ENCODE peak calls at places on chromosomes 11 and 22, in six cellular contexts. One of them, this sample, is unnamed.

GRCh38 chr22:50289151-50289941 is 18.1 kb downstream of the PLXNB2 start:
- DNase-seq in activated T-helper 1 cell treated with anti-CD3 and anti-CD28 coated beads, Interleukin-12 subunit alpha, Interleukin-12 subunit beta, Interleukin-2, Interleukin-4 antibody, amounts not matched to agents 30 ng/mL and 10 ng/mL and 1 ng/mL, durations not matched to agents 14 hours and 24 hours and 36 hours: no peak
- DNase-seq in endothelial cell: no peak
- DNase-seq in lower lobe of right lung: no peak
- DNase-seq in tibial nerve: no peak
- DNase-seq in activated naive CD4-positive, alpha-beta T cell treated with anti-CD3 and anti-CD28 coated beads, Interleukin-2, amount 50 U/mL, for 72 hours: no peak
- DNase-seq in this sample: no peak

GRCh38 chr11:128355558-128355957 is 231.8 kb downstream of the ETS1 start:
- DNase-seq in activated T-helper 1 cell treated with anti-CD3 and anti-CD28 coated beads, Interleukin-12 subunit alpha, Interleukin-12 subunit beta, Interleukin-2, Interleukin-4 antibody, amounts not matched to agents 30 ng/mL and 10 ng/mL and 1 ng/mL, durations not matched to agents 14 hours and 24 hours and 36 hours: no peak
- DNase-seq in endothelial cell: no peak
- DNase-seq in lower lobe of right lung: no peak
- DNase-seq in activated naive CD4-positive, alpha-beta T cell treated with anti-CD3 and anti-CD28 coated beads, Interleukin-2, amount 50 U/mL, for 72 hours: no peak
- DNase-seq in tibial nerve: no peak
- DNase-seq in this sample: no peak

GRCh38 chr11:125784678-125785077 is 3.2 kb upstream of the PATE3 start:
- DNase-seq in activated naive CD4-positive, alpha-beta T cell treated with anti-CD3 and anti-CD28 coated beads, Interleukin-2, amount 50 U/mL, for 72 hours: no peak
- DNase-seq in tibial nerve: no peak
- DNase-seq in lower lobe of right lung: no peak
- DNase-seq in endothelial cell: no peak
- DNase-seq in activated T-helper 1 cell treated with anti-CD3 and anti-CD28 coated beads, Interleukin-12 subunit alpha, Interleukin-12 subunit beta, Interleukin-2, Interleukin-4 antibody, amounts not matched to agents 30 ng/mL and 10 ng/mL and 1 ng/mL, durations not matched to agents 14 hours and 24 hours and 36 hours: no peak
- DNase-seq in this sample: no peak

GRCh38 chr11:128451651-128452470 is 135.5 kb downstream of the ETS1 start:
- DNase-seq in lower lobe of right lung: peak
- DNase-seq in activated T-helper 1 cell treated with anti-CD3 and anti-CD28 coated beads, Interleukin-12 subunit alpha, Interleukin-12 subunit beta, Interleukin-2, Interleukin-4 antibody, amounts not matched to agents 30 ng/mL and 10 ng/mL and 1 ng/mL, durations not matched to agents 14 hours and 24 hours and 36 hours: no peak
- DNase-seq in endothelial cell: no peak
- DNase-seq in tibial nerve: peak
- DNase-seq in activated naive CD4-positive, alpha-beta T cell treated with anti-CD3 and anti-CD28 coated beads, Interleukin-2, amount 50 U/mL, for 72 hours: no peak
- DNase-seq in this sample: no peak

GRCh38 chr11:9972917-9973504 is 309.1 kb downstream of the SWAP70 start:
- DNase-seq in tibial nerve: peak
- DNase-seq in endothelial cell: peak
- DNase-seq in lower lobe of right lung: no peak
- DNase-seq in activated naive CD4-positive, alpha-beta T cell treated with anti-CD3 and anti-CD28 coated beads, Interleukin-2, amount 50 U/mL, for 72 hours: no peak
- DNase-seq in activated T-helper 1 cell treated with anti-CD3 and anti-CD28 coated beads, Interleukin-12 subunit alpha, Interleukin-12 subunit beta, Interleukin-2, Interleukin-4 antibody, amounts not matched to agents 30 ng/mL and 10 ng/mL and 1 ng/mL, durations not matched to agents 14 hours and 24 hours and 36 hours: peak
- DNase-seq in this sample: peak

GRCh38 chr11:126318642-126319373 is 14.9 kb downstream of the DCPS start:
- DNase-seq in activated T-helper 1 cell treated with anti-CD3 and anti-CD28 coated beads, Interleukin-12 subunit alpha, Interleukin-12 subunit beta, Interleukin-2, Interleukin-4 antibody, amounts not matched to agents 30 ng/mL and 10 ng/mL and 1 ng/mL, durations not matched to agents 14 hours and 24 hours and 36 hours: peak
- DNase-seq in tibial nerve: peak
- DNase-seq in activated naive CD4-positive, alpha-beta T cell treated with anti-CD3 and anti-CD28 coated beads, Interleukin-2, amount 50 U/mL, for 72 hours: no peak
- DNase-seq in lower lobe of right lung: peak
- DNase-seq in endothelial cell: no peak
- DNase-seq in this sample: no peak

GRCh38 chr11:17209939-17210245 is 2.1 kb upstream of the PIK3C2A start:
- DNase-seq in activated naive CD4-positive, alpha-beta T cell treated with anti-CD3 and anti-CD28 coated beads, Interleukin-2, amount 50 U/mL, for 72 hours: no peak
- DNase-seq in tibial nerve: no peak
- DNase-seq in endothelial cell: no peak
- DNase-seq in lower lobe of right lung: no peak
- DNase-seq in activated T-helper 1 cell treated with anti-CD3 and anti-CD28 coated beads, Interleukin-12 subunit alpha, Interleukin-12 subunit beta, Interleukin-2, Interleukin-4 antibody, amounts not matched to agents 30 ng/mL and 10 ng/mL and 1 ng/mL, durations not matched to agents 14 hours and 24 hours and 36 hours: no peak
- DNase-seq in this sample: no peak

GRCh38 chr11:129861702-129862107 is 33.7 kb downstream of the NFRKB start:
- DNase-seq in tibial nerve: peak
- DNase-seq in lower lobe of right lung: peak
- DNase-seq in endothelial cell: no peak
- DNase-seq in activated naive CD4-positive, alpha-beta T cell treated with anti-CD3 and anti-CD28 coated beads, Interleukin-2, amount 50 U/mL, for 72 hours: no peak
- DNase-seq in activated T-helper 1 cell treated with anti-CD3 and anti-CD28 coated beads, Interleukin-12 subunit alpha, Interleukin-12 subunit beta, Interleukin-2, Interleukin-4 antibody, amounts not matched to agents 30 ng/mL and 10 ng/mL and 1 ng/mL, durations not matched to agents 14 hours and 24 hours and 36 hours: no peak
- DNase-seq in this sample: peak